ENCODE peak calls at places on chromosome 7, in seven cellular contexts. N is HCT116, R is H1, X is HepG2, U is SK-N-SH, F is K562, Y is GM12878. C is an unnamed sample.

GRCh38 chr7:33399528-33400213 is 270.3 kb downstream of the BBS9 start:
- DNase-seq in F (no peak), X (no peak), Y (no peak), N (no peak), R (no peak), U (peak), C (no peak)

GRCh38 chr7:52648903-52649302 is 386.5 kb upstream of the POM121L12 start:
- DNase-seq in Y (no peak), F (no peak), N (no peak), X (no peak), R (no peak), U (no peak), C (no peak)

GRCh38 chr7:81140775-81141174 is 221.9 kb upstream of the SEMA3C start:
- DNase-seq in R (no peak), N (no peak), X (no peak), F (no peak), U (peak), Y (no peak), C (no peak)

GRCh38 chr7:155190608-155191536 is 106.8 kb upstream of the INSIG1 start:
- DNase-seq in N (no peak), F (peak), X (no peak), R (no peak), U (peak), Y (no peak), C (no peak)

GRCh38 chr7:70785427-70785826 is 346.5 kb upstream of the GALNT17 start:
- DNase-seq in Y (no peak), U (no peak), X (no peak), F (no peak), R (no peak), N (no peak), C (no peak)

GRCh38 chr7:28890137-28890536 is 68.0 kb downstream of the TRIL start:
- DNase-seq in R (peak), N (no peak), U (no peak), X (no peak), F (no peak), Y (no peak), C (no peak)

GRCh38 chr7:139246905-139247304 is 15.9 kb downstream of the UBN2 start:
- DNase-seq in X (no peak), Y (no peak), R (no peak), F (no peak), U (no peak), N (no peak), C (no peak)

GRCh38 chr7:99808766-99809165 is 19.0 kb upstream of the CYP3A43 start:
- DNase-seq in F (no peak), Y (no peak), U (no peak), R (no peak), X (no peak), N (no peak), C (no peak)

GRCh38 chr7:102064361-102065025 is 222.2 kb upstream of the SH2B2 start:
- DNase-seq in N (no peak), F (peak), Y (no peak), X (no peak), U (peak), R (no peak), C (no peak)

GRCh38 chr7:1611708-1612241 is 41.9 kb upstream of the PSMG3 start:
- DNase-seq in F (no peak), X (no peak), N (peak), U (peak), Y (no peak), R (no peak), C (no peak)

GRCh38 chr7:155349601-155350331 is 52.1 kb downstream of the INSIG1 start:
- DNase-seq in X (no peak), R (no peak), U (peak), F (peak), Y (no peak), N (no peak), C (no peak)

GRCh38 chr7:10731253-10731773 is 242.4 kb upstream of the PHF14 start:
- DNase-seq in R (no peak), U (no peak), N (no peak), X (no peak), Y (no peak), F (peak), C (no peak)

GRCh38 chr7:88205179-88205578 is 14.7 kb downstream of the SRI start:
- DNase-seq in U (no peak), N (no peak), R (no peak), X (no peak), F (peak), Y (no peak), C (no peak)

GRCh38 chr7:36547361-36547760 is 157.7 kb downstream of the ANLN start:
- DNase-seq in Y (no peak), F (no peak), U (no peak), N (no peak), R (no peak), X (no peak), C (no peak)

GRCh38 chr7:24477807-24478655 is 95.2 kb upstream of the PALS2 start:
- DNase-seq in F (peak), Y (no peak), R (peak), N (no peak), X (peak), U (no peak), C (no peak)

GRCh38 chr7:153193144-153193595 is 433.6 kb downstream of the ACTR3B start:
- DNase-seq in X (peak), U (peak), N (no peak), Y (no peak), F (peak), R (peak), C (no peak)

GRCh38 chr7:150746931-150747330 is 9.7 kb downstream of the GIMAP5 start:
- DNase-seq in Y (no peak), X (no peak), N (no peak), R (no peak), F (no peak), U (no peak), C (no peak)

GRCh38 chr7:120979765-120980499 is 8.6 kb upstream of the CPED1 start:
- DNase-seq in Y (no peak), N (no peak), U (no peak), R (no peak), F (no peak), X (no peak), C (no peak)

GRCh38 chr7:27184342-27185012 is 555 bp downstream of the HOXA11 start:
- DNase-seq in U (peak), F (no peak), R (no peak), Y (no peak), N (no peak), X (no peak), C (no peak)

GRCh38 chr7:69890081-69890369 is 291.8 kb downstream of the AUTS2 start:
- DNase-seq in F (no peak), U (no peak), Y (no peak), X (no peak), N (no peak), R (no peak), C (no peak)

GRCh38 chr7:42232275-42232674 is 4.7 kb downstream of the GLI3 start:
- DNase-seq in U (no peak), Y (no peak), X (no peak), R (no peak), F (no peak), N (no peak), C (no peak)

GRCh38 chr7:129332354-129333056 is 101.7 kb upstream of the STRIP2 start:
- DNase-seq in N (no peak), F (no peak), U (no peak), R (no peak), Y (no peak), X (no peak), C (peak)

GRCh38 chr7:115068220-115068619 is 146.3 kb downstream of the MDFIC start:
- DNase-seq in R (no peak), N (no peak), X (no peak), U (no peak), F (no peak), Y (no peak), C (no peak)

GRCh38 chr7:146701166-146701565 is 584.6 kb downstream of the CNTNAP2 start:
- DNase-seq in X (no peak), U (no peak), N (no peak), Y (no peak), F (no peak), R (no peak), C (no peak)

GRCh38 chr7:146700015-146700560 is 583.5 kb downstream of the CNTNAP2 start:
- DNase-seq in U (no peak), R (no peak), X (no peak), F (no peak), Y (no peak), N (no peak), C (no peak)

GRCh38 chr7:146702898-146703297 is 586.3 kb downstream of the CNTNAP2 start:
- DNase-seq in Y (no peak), N (no peak), X (no peak), U (no peak), R (no peak), F (no peak), C (no peak)

GRCh38 chr7:146698995-146699610 is 582.5 kb downstream of the CNTNAP2 start:
- DNase-seq in U (peak), F (no peak), N (no peak), Y (no peak), R (no peak), X (no peak), C (no peak)
- H3K27ac ChIP-seq in U (no peak), F (no peak), N (no peak), Y (no peak), R (no peak), X (no peak), C (no peak)

GRCh38 chr7:108094933-108095710 is 35.0 kb downstream of the LAMB4 start:
- DNase-seq in X (peak), F (no peak), U (peak), R (no peak), N (no peak), Y (no peak), C (peak)
- H3K4me3 ChIP-seq in X (no peak), F (no peak), U (no peak), R (no peak), N (no peak), Y (no peak), C (no peak)

GRCh38 chr7:141571059-141571458 is 19.8 kb downstream of the AGK start:
- DNase-seq in R (no peak), N (no peak), Y (no peak), U (no peak), F (no peak), X (no peak), C (no peak)
- TF ChIP-seq SIN3A in R (no peak), N (no peak), Y (no peak), U (no peak), F (no peak), X (no peak), C (no peak)

GRCh38 chr7:131218727-131219128 is 108.9 kb upstream of the MKLN1 start:
- DNase-seq in N (no peak), R (no peak), F (no peak), Y (peak), X (no peak), U (no peak), C (no peak)

GRCh38 chr7:131221061-131221460 is 106.6 kb upstream of the MKLN1 start:
- DNase-seq in U (no peak), X (no peak), N (no peak), R (no peak), Y (no peak), F (no peak), C (no peak)

GRCh38 chr7:131223151-131223550 is 104.5 kb upstream of the MKLN1 start:
- DNase-seq in Y (no peak), F (no peak), X (no peak), U (no peak), N (no peak), R (no peak), C (no peak)

GRCh38 chr7:131222171-131222570 is 105.5 kb upstream of the MKLN1 start:
- DNase-seq in R (no peak), N (no peak), U (no peak), X (no peak), F (no peak), Y (no peak), C (no peak)

GRCh38 chr7:131219277-131220041 is 108.2 kb upstream of the MKLN1 start:
- DNase-seq in N (no peak), U (no peak), R (no peak), F (no peak), Y (no peak), X (peak), C (no peak)
- H3K27ac ChIP-seq in N (no peak), U (no peak), R (peak), F (no peak), Y (peak), X (no peak), C (no peak)

C was measured in Panc1.